ENCODE peak calls at places on chromosomes 16 and 17, in six cellular contexts. J, L, S, C, W and G are unnamed samples.

GRCh38 chr16:50841081-50841886 is 99.4 kb downstream of the CYLD start:
- DNase-seq in J (no peak), L (no peak), S (no peak), C (no peak), W (peak; percentile 12), G (no peak)

GRCh38 chr16:86578056-86578455 is 293 bp upstream of the FOXL1 start:
- DNase-seq in J (no peak), L (no peak), S (no peak), C (no peak), W (no peak), G (no peak)

GRCh38 chr17:72613411-72614292 is 478.8 kb downstream of the SLC39A11 start:
- DNase-seq in J (no peak), L (no peak), S (no peak), C (peak; percentile 90), W (no peak), G (no peak)

GRCh38 chr16:79726902-79727301 is 126.4 kb upstream of the MAF start:
- DNase-seq in J (no peak), L (no peak), S (no peak), C (no peak), W (no peak), G (no peak)

GRCh38 chr16:75506567-75506966 is 11.3 kb upstream of the CHST6 start:
- DNase-seq in J (no peak), L (no peak), S (no peak), C (peak; percentile 93), W (no peak), G (no peak)

GRCh38 chr16:4218202-4218601 is 23.7 kb downstream of the SRL start:
- DNase-seq in J (no peak), L (no peak), S (no peak), C (no peak), W (no peak), G (no peak)

GRCh38 chr17:17305282-17305801 is 2.2 kb downstream of the NT5M start:
- DNase-seq in J (peak; percentile 79), L (no peak), S (peak; percentile 34), C (no peak), W (peak; percentile 72), G (no peak)

GRCh38 chr16:75472908-75473877 is 8.7 kb upstream of the TMEM170A start:
- DNase-seq in J (no peak), L (no peak), S (no peak), C (no peak), W (no peak), G (no peak)

GRCh38 chr16:1102333-1102700 is 6.3 kb upstream of the C1QTNF8 start:
- DNase-seq in J (no peak), L (no peak), S (no peak), C (no peak), W (no peak), G (no peak)

GRCh38 chr17:30188211-30188939 is 47.1 kb downstream of the SLC6A4 start:
- DNase-seq in J (no peak), L (no peak), S (no peak), C (peak; percentile 14), W (no peak), G (no peak)

GRCh38 chr17:6997171-6997570 is 1.3 kb downstream of the ALOX12 start:
- DNase-seq in J (no peak), L (no peak), S (no peak), C (no peak), W (no peak), G (no peak)

GRCh38 chr16:798666-799065 is 1.9 kb downstream of the GNG13 start:
- DNase-seq in J (no peak), L (no peak), S (no peak), C (no peak), W (no peak), G (no peak)

GRCh38 chr16:85752511-85753420 is 1.9 kb upstream of the C16orf74 start:
- DNase-seq in J (no peak), L (no peak), S (no peak), C (peak; percentile 19), W (no peak), G (no peak)

GRCh38 chr17:39669897-39670735 is 1.9 kb downstream of the PNMT start:
- DNase-seq in J (peak; percentile 22), L (no peak), S (no peak), C (no peak), W (no peak), G (no peak)

GRCh38 chr17:80124351-80124981 is 22.5 kb downstream of the EIF4A3 start:
- DNase-seq in J (no peak), L (peak; percentile 36), S (no peak), C (peak; percentile 76), W (no peak), G (peak; percentile 64)

GRCh38 chr17:4514206-4514605 is 15.5 kb downstream of the SPNS2 start:
- DNase-seq in J (no peak), L (no peak), S (no peak), C (no peak), W (no peak), G (no peak)

GRCh38 chr16:21302454-21302853 is 24.4 kb upstream of the CRYM start:
- DNase-seq in J (no peak), L (no peak), S (no peak), C (peak; percentile 48), W (no peak), G (no peak)

GRCh38 chr17:81119223-81120148 is 45.8 kb upstream of the PVALEF start:
- DNase-seq in J (peak; percentile 91), L (peak; percentile 90), S (peak; percentile 93), C (peak; percentile 66), W (peak; percentile 82), G (peak; percentile 69)

GRCh38 chr17:17784599-17785264 is 52.1 kb downstream of the SREBF1 start:
- DNase-seq in J (no peak), L (no peak), S (no peak), C (no peak), W (peak; percentile 24), G (no peak)

GRCh38 chr16:12925026-12925425 is 23.6 kb downstream of the SHISA9 start:
- DNase-seq in J (no peak), L (no peak), S (no peak), C (no peak), W (no peak), G (no peak)

GRCh38 chr17:81794509-81794908 is 9.4 kb upstream of the GCGR start:
- DNase-seq in J (no peak), L (no peak), S (no peak), C (no peak), W (no peak), G (no peak)

GRCh38 chr16:11844499-11844898 is 6.8 kb downstream of the RSL1D1 start:
- DNase-seq in J (no peak), L (no peak), S (no peak), C (no peak), W (no peak), G (no peak)

GRCh38 chr17:50240876-50241275 is 33.4 kb upstream of the TMEM92 start:
- DNase-seq in J (no peak), L (no peak), S (no peak), C (no peak), W (no peak), G (no peak)

GRCh38 chr17:17605747-17606083 is 14.2 kb upstream of the PEMT start:
- DNase-seq in J (no peak), L (no peak), S (no peak), C (no peak), W (no peak), G (no peak)

GRCh38 chr16:10178079-10178478 is 4.1 kb downstream of the GRIN2A start:
- DNase-seq in J (no peak), L (no peak), S (no peak), C (peak; percentile 67), W (no peak), G (no peak)